ENCODE peak calls at places on chromosomes 13 and 19, in ten cellular contexts. O is fibroblast of lung; C is body of pancreas; X is A549; J is IMR-90; G is PC-3; T is A673; S is endodermal cell; K is CD8-positive, alpha-beta T cell; P is heart left ventricle. N is an unnamed sample.
A peak's percentile ranks its signal among the peaks of the same experiment; 100 is the strongest.

GRCh38 chr13:19685034-19685433 is 51.6 kb downstream of the MPHOSPH8 start:
- DNase-seq in P (no peak), T (no peak), K (no peak), X (peak; percentile 12), J (no peak), G (no peak), S (no peak), O (no peak), C (peak; percentile 71), N (no peak)

GRCh38 chr13:76383671-76384461 is 502.3 kb downstream of the KCTD12 start:
- DNase-seq in K (no peak), X (peak; percentile 10), P (peak; percentile 24), C (no peak), J (peak; percentile 94), T (no peak), G (peak; percentile 76), O (peak; percentile 92), S (no peak), N (no peak)

GRCh38 chr19:35301961-35302360 is 10.0 kb downstream of the MAG start:
- DNase-seq in C (no peak), P (no peak), O (no peak), J (no peak), X (no peak), T (no peak), K (no peak), S (no peak), G (no peak), N (no peak)

GRCh38 chr19:35561436-35561835 is 2.0 kb downstream of the ATP4A start:
- DNase-seq in P (no peak), O (no peak), J (no peak), S (no peak), C (no peak), K (no peak), X (no peak), G (no peak), T (no peak), N (no peak)

GRCh38 chr19:45323671-45324081 is 1.0 kb upstream of the CKM start:
- DNase-seq in J (no peak), X (no peak), P (peak; percentile 92), O (no peak), T (no peak), S (peak; percentile 79), K (no peak), C (no peak), G (no peak), N (no peak)

GRCh38 chr19:45825917-45826893 is 11.1 kb upstream of the RSPH6A start:
- DNase-seq in K (no peak), X (no peak), J (no peak), T (no peak), C (no peak), P (no peak), G (no peak), O (no peak), S (no peak), N (no peak)

GRCh38 chr13:80339841-80340642 is 884 bp downstream of the SPRY2 start:
- DNase-seq in J (peak; percentile 42), C (peak; percentile 46), T (no peak), O (peak; percentile 54), S (peak; percentile 71), P (peak; percentile 68), K (no peak), G (peak; percentile 30), X (peak; percentile 29), N (peak; percentile 38)

GRCh38 chr19:40556953-40557530 is 19.6 kb upstream of the SHKBP1 start:
- DNase-seq in T (no peak), O (no peak), C (no peak), S (peak; percentile 40), P (no peak), J (no peak), G (no peak), X (no peak), K (no peak), N (no peak)

GRCh38 chr13:90867336-90867683 is 480.2 kb upstream of the MIR17HG start:
- DNase-seq in G (peak; percentile 86), K (no peak), C (peak; percentile 59), O (peak; percentile 65), S (peak; percentile 91), X (peak; percentile 75), P (peak; percentile 40), J (peak; percentile 27), T (peak; percentile 82), N (peak; percentile 38)

GRCh38 chr13:73096173-73097117 is 37.6 kb downstream of the KLF5 start:
- DNase-seq in S (no peak), K (no peak), G (peak; percentile 90), J (peak; percentile 38), T (no peak), P (no peak), O (peak; percentile 69), X (peak; percentile 45), C (peak; percentile 17), N (no peak)

DNA sequence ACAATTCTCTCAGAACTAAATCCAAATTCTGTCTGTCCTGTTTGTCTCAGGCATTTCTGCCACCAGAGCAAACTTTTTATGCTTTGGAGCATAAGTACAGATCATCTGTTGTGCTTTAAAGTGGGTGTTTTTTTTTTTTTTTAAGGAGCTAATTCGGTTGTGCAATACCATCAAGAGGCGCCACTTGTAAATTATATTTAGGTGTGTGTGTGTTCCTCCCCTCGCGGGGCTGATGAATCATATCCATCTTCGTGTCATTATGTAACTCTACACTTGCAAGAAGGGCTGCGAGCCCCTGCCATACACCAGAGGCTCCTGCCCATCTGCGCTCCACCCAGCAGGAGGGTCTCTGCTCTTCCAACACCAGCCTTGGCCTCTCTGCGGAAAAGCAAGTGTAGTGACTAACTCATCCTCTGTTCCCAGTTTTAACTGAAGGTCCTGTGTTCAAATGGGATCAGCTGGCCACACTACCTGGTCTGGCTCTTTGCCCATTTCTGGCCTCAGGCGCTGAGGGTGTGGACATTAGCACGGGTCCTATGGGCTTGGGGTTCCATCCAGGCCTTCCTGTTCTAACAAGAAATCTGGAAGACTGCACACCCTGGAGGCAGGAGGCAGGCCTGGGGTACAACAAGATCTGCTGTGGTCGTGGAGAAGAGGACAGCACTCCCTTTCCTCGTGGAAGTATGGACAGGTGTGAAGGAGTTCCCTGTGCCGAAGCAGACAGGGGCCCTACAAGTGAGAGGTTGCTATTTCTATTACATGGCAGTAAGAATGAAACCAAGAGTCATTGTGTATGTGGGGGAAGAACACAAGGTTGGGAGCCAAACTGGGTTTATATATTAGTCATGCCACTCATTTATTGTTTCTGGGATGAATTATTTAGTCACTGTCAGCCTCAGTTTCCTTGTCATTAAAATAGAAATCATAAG is 96.1 kb upstream of the MBNL2 start:
- DNase-seq in T (peak; percentile 66), J (peak; percentile 39), S (no peak), C (no peak), X (no peak), O (peak; percentile 79), K (no peak), P (peak; percentile 42), G (peak; percentile 61), N (no peak)
- TF ChIP-seq CTCF in T (no peak), J (no peak), S (no peak), C (no peak), X (no peak), O (no peak), K (no peak), P (no peak), G (no peak), N (no peak)

GRCh38 chr13:26503826-26504594 is 53.5 kb upstream of the WASF3 start:
- DNase-seq in S (no peak), K (no peak), P (no peak), J (no peak), C (no peak), T (peak; percentile 28), G (no peak), X (no peak), O (no peak), N (no peak)
- H3K4me1 ChIP-seq in S (no peaks in the 10 kb centered on the region), K (no peaks in the 10 kb centered on the region), P (no peaks in the 10 kb centered on the region), J (peaks cover 9% of the 10 kb centered on the region), C (no peaks in the 10 kb centered on the region), T (peaks cover 4% of the 10 kb centered on the region), G (no peaks in the 10 kb centered on the region), X (no peaks in the 10 kb centered on the region), O (peaks cover 10% of the 10 kb centered on the region), N (no peaks in the 10 kb centered on the region)

GRCh38 chr13:49497272-49497671 is 1.5 kb downstream of the PHF11 start:
- DNase-seq in P (no peak), X (no peak), O (no peak), J (no peak), S (no peak), G (no peak), C (no peak), K (no peak), T (no peak), N (no peak)

GRCh38 chr13:49494645-49495044 is 1.1 kb upstream of the PHF11 start:
- DNase-seq in C (no peak), K (no peak), J (no peak), P (no peak), G (peak; percentile 8), O (no peak), X (no peak), T (no peak), S (no peak), N (peak; percentile 13)

GRCh38 chr13:49498211-49498610 is 2.5 kb downstream of the PHF11 start:
- DNase-seq in S (no peak), P (no peak), T (no peak), K (no peak), X (no peak), O (no peak), G (no peak), C (no peak), J (no peak), N (no peak)

GRCh38 chr13:49499889-49500660 is 4.3 kb downstream of the PHF11 start:
- DNase-seq in X (no peak), O (peak; percentile 84), K (no peak), P (no peak), C (no peak), S (no peak), T (no peak), J (peak; percentile 90), G (peak; percentile 46), N (peak; percentile 8)

GRCh38 chr13:49495783-49496762 is at the start of gene PHF11:
- DNase-seq in G (peak; percentile 60), P (peak; percentile 88), C (peak; percentile 90), S (peak; percentile 89), K (peak; percentile 88), T (peak; percentile 81), X (peak; percentile 56), J (peak; percentile 76), O (peak; percentile 76), N (peak; percentile 84)
- TF ChIP-seq CTCF in G (no peak), P (peak; percentile 23), C (no peak), S (peak; percentile 56), K (no peak), T (no peak), X (no peak), J (no peak), O (no peak), N (no peak)

DNA sequence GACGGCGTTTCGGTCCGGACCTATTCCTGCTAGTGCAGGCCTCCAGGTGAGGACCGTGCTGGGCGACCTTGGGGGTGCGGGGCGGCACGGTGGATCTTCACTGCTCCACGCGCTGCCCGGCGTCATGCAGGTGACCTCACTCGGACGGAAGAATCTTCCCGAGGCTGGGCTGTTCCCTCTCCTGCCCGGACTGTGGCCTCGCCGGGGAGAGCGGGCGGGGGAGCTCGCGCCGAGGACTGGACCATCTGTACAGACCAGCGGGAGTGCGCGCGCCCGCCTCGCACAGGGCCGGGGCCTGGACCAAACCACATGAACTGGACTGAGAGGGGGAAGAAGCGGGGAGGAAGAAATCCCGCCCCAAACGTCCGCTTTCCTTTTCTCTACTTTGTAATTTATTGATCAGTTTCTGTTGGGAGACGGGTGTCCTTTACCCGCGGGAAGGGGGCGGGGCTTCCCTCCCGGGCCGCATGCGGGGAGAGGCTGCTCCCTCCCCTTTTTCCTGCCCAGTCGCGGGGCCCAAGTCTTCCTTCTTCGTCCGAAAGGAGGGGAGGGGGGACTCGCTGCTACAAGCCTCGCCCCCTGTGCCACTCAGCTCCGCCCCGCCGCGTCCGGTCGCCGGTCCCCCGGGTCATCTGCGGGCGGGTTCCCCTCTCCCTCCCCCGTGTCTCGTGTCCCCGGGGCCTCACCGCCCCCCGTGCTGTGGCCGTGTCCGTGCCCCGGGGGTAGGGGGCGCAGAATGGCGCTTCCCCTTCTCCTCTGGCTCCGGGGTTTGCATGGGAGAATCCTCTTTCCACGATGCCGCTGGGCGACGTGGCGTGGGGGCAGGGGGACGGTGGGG is 4.9 kb downstream of the HRC start:
- DNase-seq in T (peak; percentile 94), P (peak; percentile 90), J (peak; percentile 65), G (peak; percentile 86), O (peak; percentile 78), S (peak; percentile 93), X (peak; percentile 85), K (no peak), C (peak; percentile 88), N (peak; percentile 69)
- H3K4me1 ChIP-seq in T (peaks cover 30% of the 10 kb centered on the region), P (peaks cover 46% of the 10 kb centered on the region), J (peaks cover 12% of the 10 kb centered on the region), G (peaks cover 25% of the 10 kb centered on the region), O (peaks cover 8% of the 10 kb centered on the region), S (peaks cover 6% of the 10 kb centered on the region), X (peaks cover 31% of the 10 kb centered on the region), K (peaks cover 47% of the 10 kb centered on the region), C (peaks cover 42% of the 10 kb centered on the region), N (peaks cover 10% of the 10 kb centered on the region)

N was measured in MM.1S.